ENCODE peak calls at places on chromosome 21, in seven cellular contexts. One of them, this sample, is unnamed.

GRCh38 chr21:25870084-25870483 is 135.3 kb downstream of the GABPA start:
- DNase-seq in T-helper 2 cell: no peak
- DNase-seq in activated CD4-positive, CD25-positive, alpha-beta regulatory T cell treated with anti-CD3 and anti-CD28 coated beads, Interleukin-2, amount 50 U/mL, for 16 hours: no peak
- DNase-seq in glomerular endothelial cell: no peak
- DNase-seq in NCI-H1436: no peak
- DNase-seq in HFFc6: no peak
- DNase-seq in NCI-H510A: no peak
- DNase-seq in this sample: no peak

GRCh38 chr21:36193200-36193599 is 36.6 kb downstream of the DOP1B start:
- DNase-seq in NCI-H1436: no peak
- DNase-seq in T-helper 2 cell: no peak
- DNase-seq in glomerular endothelial cell: no peak
- DNase-seq in activated CD4-positive, CD25-positive, alpha-beta regulatory T cell treated with anti-CD3 and anti-CD28 coated beads, Interleukin-2, amount 50 U/mL, for 16 hours: no peak
- DNase-seq in HFFc6: peak
- DNase-seq in NCI-H510A: no peak
- DNase-seq in this sample: no peak

GRCh38 chr21:41701749-41702148 is 65.1 kb downstream of the RIPK4 start:
- DNase-seq in glomerular endothelial cell: no peak
- DNase-seq in NCI-H1436: no peak
- DNase-seq in T-helper 2 cell: no peak
- DNase-seq in NCI-H510A: no peak
- DNase-seq in activated CD4-positive, CD25-positive, alpha-beta regulatory T cell treated with anti-CD3 and anti-CD28 coated beads, Interleukin-2, amount 50 U/mL, for 16 hours: no peak
- DNase-seq in HFFc6: no peak
- DNase-seq in this sample: no peak

GRCh38 chr21:28615276-28615675 is 377.4 kb downstream of the LTN1 start:
- DNase-seq in NCI-H510A: no peak
- DNase-seq in HFFc6: peak
- DNase-seq in T-helper 2 cell: no peak
- DNase-seq in activated CD4-positive, CD25-positive, alpha-beta regulatory T cell treated with anti-CD3 and anti-CD28 coated beads, Interleukin-2, amount 50 U/mL, for 16 hours: no peak
- DNase-seq in NCI-H1436: no peak
- DNase-seq in glomerular endothelial cell: no peak
- DNase-seq in this sample: no peak

GRCh38 chr21:37565530-37566223 is 199.1 kb downstream of the DYRK1A start:
- DNase-seq in HFFc6: peak
- DNase-seq in NCI-H1436: no peak
- DNase-seq in activated CD4-positive, CD25-positive, alpha-beta regulatory T cell treated with anti-CD3 and anti-CD28 coated beads, Interleukin-2, amount 50 U/mL, for 16 hours: no peak
- DNase-seq in NCI-H510A: no peak
- DNase-seq in T-helper 2 cell: no peak
- DNase-seq in glomerular endothelial cell: no peak
- DNase-seq in this sample: no peak

GRCh38 chr21:34511787-34512451 is at the start of gene KCNE1:
- DNase-seq in T-helper 2 cell: no peak
- DNase-seq in NCI-H1436: no peak
- DNase-seq in HFFc6: no peak
- DNase-seq in NCI-H510A: no peak
- DNase-seq in glomerular endothelial cell: no peak
- DNase-seq in activated CD4-positive, CD25-positive, alpha-beta regulatory T cell treated with anti-CD3 and anti-CD28 coated beads, Interleukin-2, amount 50 U/mL, for 16 hours: no peak
- DNase-seq in this sample: no peak

GRCh38 chr21:15752763-15753407 is 23.1 kb downstream of the USP25 start:
- DNase-seq in HFFc6: no peak
- DNase-seq in glomerular endothelial cell: no peak
- DNase-seq in T-helper 2 cell: no peak
- DNase-seq in activated CD4-positive, CD25-positive, alpha-beta regulatory T cell treated with anti-CD3 and anti-CD28 coated beads, Interleukin-2, amount 50 U/mL, for 16 hours: no peak
- DNase-seq in NCI-H510A: no peak
- DNase-seq in NCI-H1436: no peak
- DNase-seq in this sample: no peak

GRCh38 chr21:42767561-42767835 is 111.8 kb downstream of the WDR4 start:
- DNase-seq in NCI-H510A: no peak
- DNase-seq in NCI-H1436: no peak
- DNase-seq in activated CD4-positive, CD25-positive, alpha-beta regulatory T cell treated with anti-CD3 and anti-CD28 coated beads, Interleukin-2, amount 50 U/mL, for 16 hours: no peak
- DNase-seq in glomerular endothelial cell: no peak
- DNase-seq in T-helper 2 cell: no peak
- DNase-seq in HFFc6: no peak
- DNase-seq in this sample: no peak